ENCODE peak calls at places on chromosomes 7 and 10, in eight cellular contexts. F is choroid plexus epithelial cell, X is stomach, E is cardiac muscle cell, C is heart left ventricle, A is PC-9, P is mammary epithelial cell, N is aorta. O is an unnamed sample.

GRCh38 chr7:23106491-23106800 is 861 bp downstream of the KLHL7 start:
- DNase-seq in F (no peak), X (peak; percentile 28), E (peak; percentile 61), C (no peak), A (peak; percentile 65), P (no peak), N (no peak), O (no peak)

GRCh38 chr10:64113796-64114195 is 592.6 kb downstream of the REEP3 start:
- DNase-seq in F (no peak), X (no peak), E (no peak), C (no peak), A (no peak), P (no peak), N (no peak), O (no peak)

GRCh38 chr10:132370426-132371340 is 26.3 kb upstream of the PWWP2B start:
- DNase-seq in F (no peak), X (no peak), E (no peak), C (no peak), A (no peak), P (no peak), N (peak; percentile 29), O (no peak)

GRCh38 chr10:66455304-66455703 is 470.5 kb upstream of the LRRTM3 start:
- DNase-seq in F (no peak), X (no peak), E (no peak), C (no peak), A (no peak), P (peak; percentile 2), N (no peak), O (no peak)

GRCh38 chr7:139683137-139683871 is 94.5 kb downstream of the HIPK2 start:
- DNase-seq in F (peak; percentile 94), X (no peak), E (no peak), C (no peak), A (no peak), P (peak; percentile 52), N (no peak), O (peak; percentile 62)

GRCh38 chr7:2198206-2198605 is 34.5 kb downstream of the MAD1L1 start:
- DNase-seq in F (no peak), X (peak; percentile 66), E (no peak), C (no peak), A (no peak), P (no peak), N (no peak), O (no peak)

GRCh38 chr7:30470783-30471182 is 7.8 kb downstream of the NOD1 start:
- DNase-seq in F (peak; percentile 87), X (no peak), E (peak; percentile 83), C (peak; percentile 72), A (no peak), P (no peak), N (no peak), O (peak; percentile 61)

GRCh38 chr10:127470911-127471310 is 78.2 kb upstream of the NPS start:
- DNase-seq in F (no peak), X (no peak), E (no peak), C (no peak), A (no peak), P (no peak), N (no peak), O (no peak)

GRCh38 chr10:68083953-68084352 is 8.9 kb upstream of the HERC4 start:
- DNase-seq in F (no peak), X (no peak), E (no peak), C (no peak), A (no peak), P (no peak), N (no peak), O (no peak)

GRCh38 chr7:106599343-106599698 is 61.6 kb downstream of the CCDC71L start:
- DNase-seq in F (no peak), X (no peak), E (no peak), C (no peak), A (no peak), P (peak; percentile 79), N (no peak), O (no peak)

GRCh38 chr7:106595922-106596321 is 65.0 kb downstream of the CCDC71L start:
- DNase-seq in F (no peak), X (no peak), E (no peak), C (no peak), A (no peak), P (no peak), N (no peak), O (no peak)

GRCh38 chr7:106598663-106599342 is 62.2 kb downstream of the CCDC71L start:
- DNase-seq in F (peak; percentile 81), X (peak; percentile 76), E (peak; percentile 73), C (peak; percentile 71), A (peak; percentile 50), P (peak; percentile 72), N (peak; percentile 73), O (no peak)

GRCh38 chr7:106597014-106597413 is 63.9 kb downstream of the CCDC71L start:
- DNase-seq in F (no peak), X (no peak), E (no peak), C (no peak), A (no peak), P (no peak), N (no peak), O (no peak)

DNA sequence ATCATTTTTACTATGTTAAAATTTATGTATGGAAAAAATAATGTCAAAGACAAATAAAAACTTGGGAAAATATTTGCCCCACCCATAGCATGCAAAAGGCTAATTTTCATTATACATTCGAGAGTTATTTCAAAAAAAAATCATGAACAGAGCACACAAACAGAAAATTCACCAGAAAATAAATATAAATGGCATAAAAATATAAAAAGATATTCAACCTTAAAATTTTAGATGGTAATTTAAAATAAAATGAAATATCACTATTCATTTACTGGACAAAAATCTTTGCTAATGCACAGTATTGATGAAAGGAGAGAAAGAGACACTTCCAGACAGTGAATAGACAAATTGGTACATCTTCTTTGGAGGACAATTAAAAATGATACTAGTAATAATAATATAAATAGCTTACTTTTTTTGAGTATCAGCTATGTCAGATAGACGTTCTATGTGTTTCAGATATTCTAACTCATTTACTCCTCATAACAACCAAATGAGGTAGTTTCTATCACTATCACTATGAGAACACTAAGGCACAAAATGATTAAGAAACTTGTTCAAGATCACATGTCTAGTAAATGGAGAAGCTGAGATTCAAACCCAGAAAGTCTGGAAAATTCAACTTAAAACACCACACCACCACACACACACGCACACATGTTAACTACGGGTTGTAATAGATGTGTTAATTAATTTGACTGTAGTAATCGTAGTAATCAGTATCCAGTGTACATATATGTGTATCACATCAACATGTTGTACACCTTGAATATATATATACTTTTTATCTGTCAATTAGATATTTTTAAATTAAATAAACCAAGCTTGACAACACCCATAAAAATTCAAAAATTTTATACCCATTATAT is 63.0 kb downstream of the CCDC71L start:
- DNase-seq in F (no peak), X (no peak), E (no peak), C (no peak), A (no peak), P (no peak), N (no peak), O (no peak)
- H3K4me3 ChIP-seq in F (peak overlapping the region; percentile 67), X (peak overlapping the region; percentile 45), E (peak overlapping the region; percentile 25), C (peak overlapping the region; percentile 17), A (no peak overlapping the region), P (no peak overlapping the region), N (no peak overlapping the region), O (no peak overlapping the region)

GRCh38 chr10:70479626-70480253 is 1.2 kb downstream of the PALD1 start:
- DNase-seq in F (no peak), X (no peak), E (no peak), C (no peak), A (no peak), P (no peak), N (no peak), O (no peak)
- H3K4me3 ChIP-seq in F (no peak overlapping the region), X (peak overlapping the region; percentile 63), E (no peak overlapping the region), C (peak overlapping the region; percentile 56), A (peak overlapping the region; percentile 71), P (no peak overlapping the region), N (no peak overlapping the region), O (no peak overlapping the region)

GRCh38 chr10:11246752-11247467 is 229.2 kb downstream of the CELF2 start:
- DNase-seq in F (no peak), X (no peak), E (no peak), C (no peak), A (no peak), P (no peak), N (no peak), O (no peak)
- H3K4me3 ChIP-seq in F (no peak overlapping the region), X (no peak overlapping the region), E (no peak overlapping the region), C (no peak overlapping the region), A (no peak overlapping the region), P (no peak overlapping the region), N (no peak overlapping the region), O (no peak overlapping the region)

GRCh38 chr10:117002206-117002605 is 2.8 kb downstream of the SHTN1 start:
- DNase-seq in F (no peak), X (no peak), E (no peak), C (no peak), A (no peak), P (no peak), N (no peak), O (no peak)
- H3K4me3 ChIP-seq in F (no peak overlapping the region), X (no peak overlapping the region), E (no peak overlapping the region), C (no peak overlapping the region), A (no peak overlapping the region), P (no peak overlapping the region), N (no peak overlapping the region), O (no peak overlapping the region)

GRCh38 chr7:70597071-70597470 is 534.9 kb upstream of the GALNT17 start:
- DNase-seq in F (no peak), X (no peak), E (no peak), C (no peak), A (no peak), P (peak; percentile 21), N (no peak), O (no peak)
- H3K4me3 ChIP-seq in F (no peak overlapping the region), X (peak overlapping the region; percentile 59), E (no peak overlapping the region), C (no peak overlapping the region), A (no peak overlapping the region), P (peak overlapping the region; percentile 52), N (no peak overlapping the region), O (no peak overlapping the region)

GRCh38 chr7:104873346-104873849 is 140.6 kb upstream of the KMT2E start:
- DNase-seq in F (no peak), X (no peak), E (no peak), C (no peak), A (no peak), P (no peak), N (no peak), O (no peak)

GRCh38 chr7:104883248-104883717 is 130.7 kb upstream of the KMT2E start:
- DNase-seq in F (no peak), X (no peak), E (peak; percentile 64), C (no peak), A (no peak), P (no peak), N (no peak), O (no peak)

GRCh38 chr7:104883718-104884452 is 130.1 kb upstream of the KMT2E start:
- DNase-seq in F (peak; percentile 89), X (peak; percentile 89), E (peak; percentile 86), C (peak; percentile 85), A (peak; percentile 42), P (peak; percentile 73), N (peak; percentile 93), O (no peak)

GRCh38 chr7:104878577-104878976 is 135.4 kb upstream of the KMT2E start:
- DNase-seq in F (no peak), X (no peak), E (no peak), C (no peak), A (no peak), P (no peak), N (no peak), O (no peak)
- H3K4me3 ChIP-seq in F (no peak overlapping the region), X (no peak overlapping the region), E (no peak overlapping the region), C (no peak overlapping the region), A (no peak overlapping the region), P (no peak overlapping the region), N (no peak overlapping the region), O (no peak overlapping the region)